ENCODE peak calls at places on chromosomes 3 and 15, in eight cellular contexts. Z, O, Y, M, W, B, K and A are unnamed samples.

GRCh38 chr3:72032435-72033118 is 247.6 kb upstream of the PROK2 start:
- DNase-seq in Y (no peak), K (peak; percentile 65), B (no peak), M (no peak), W (no peak), O (no peak), Z (no peak), A (no peak)

GRCh38 chr3:156518726-156519125 is 36.2 kb downstream of the SSR3 start:
- DNase-seq in K (no peak), Z (no peak), M (peak; percentile 80), O (no peak), Y (no peak), B (peak; percentile 19), W (no peak), A (peak; percentile 75)

GRCh38 chr3:170751083-170751893 is 118.7 kb downstream of the RPL22L1 start:
- DNase-seq in Z (peak; percentile 79), Y (no peak), M (peak; percentile 97), O (peak; percentile 72), K (no peak), B (peak; percentile 82), W (peak; percentile 88), A (peak; percentile 98)

GRCh38 chr3:182364723-182365650 is 428.3 kb upstream of the ATP11B start:
- DNase-seq in M (no peak), B (no peak), W (no peak), Z (no peak), K (peak; percentile 66), Y (no peak), O (no peak), A (no peak)

GRCh38 chr15:26974120-26974780 is 3.3 kb downstream of the GABRG3 start:
- DNase-seq in Y (no peak), Z (no peak), B (peak; percentile 9), O (no peak), K (no peak), W (no peak), M (peak; percentile 3), A (peak; percentile 19)

GRCh38 chr3:88882121-88882520 is 225.3 kb upstream of the EPHA3 start:
- DNase-seq in O (no peak), Y (no peak), K (no peak), M (no peak), B (no peak), Z (no peak), W (no peak), A (no peak)

GRCh38 chr15:33985287-33985686 is 17.0 kb downstream of the CHRM5 start:
- DNase-seq in K (no peak), B (peak; percentile 90), W (no peak), M (peak; percentile 64), Y (no peak), Z (no peak), O (no peak), A (peak; percentile 84)

GRCh38 chr15:55737373-55737772 is 5.6 kb downstream of the PRTG start:
- DNase-seq in Z (no peak), B (peak; percentile 5), Y (no peak), O (no peak), W (no peak), K (no peak), M (no peak), A (peak; percentile 55)

GRCh38 chr15:42879390-42879912 is 41.1 kb downstream of the TTBK2 start:
- DNase-seq in Z (no peak), Y (no peak), O (no peak), M (no peak), B (no peak), W (no peak), K (no peak), A (no peak)

GRCh38 chr3:53346514-53346913 is 829 bp downstream of the DCP1A start:
- DNase-seq in Y (no peak), O (no peak), Z (no peak), W (no peak), B (no peak), K (no peak), M (peak; percentile 38), A (no peak)

GRCh38 chr15:91974321-91974720 is 120.8 kb downstream of the SLCO3A1 start:
- DNase-seq in B (no peak), M (no peak), Z (no peak), K (no peak), Y (no peak), O (no peak), W (peak; percentile 42), A (no peak)

GRCh38 chr3:189632238-189632637 is 1.0 kb downstream of the TP63 start:
- DNase-seq in Y (no peak), W (no peak), K (no peak), M (no peak), O (no peak), Z (no peak), B (no peak), A (no peak)

GRCh38 chr3:32175607-32176197 is 62.8 kb upstream of the CMTM8 start:
- DNase-seq in K (no peak), B (peak; percentile 55), Y (no peak), W (no peak), M (peak; percentile 76), Z (no peak), O (no peak), A (peak; percentile 73)

GRCh38 chr3:124886168-124887051 is 755 bp downstream of the ITGB5 start:
- DNase-seq in Z (peak; percentile 72), M (peak; percentile 50), Y (no peak), O (peak; percentile 41), W (peak; percentile 82), B (peak; percentile 38), K (peak; percentile 49), A (peak; percentile 34)

GRCh38 chr3:66756468-66757036 is 241.6 kb upstream of the KBTBD8 start:
- DNase-seq in B (peak; percentile 40), M (no peak), Z (no peak), K (no peak), W (no peak), O (no peak), Y (no peak), A (no peak)
- H3K4me3 ChIP-seq in B (no peak overlapping the region), M (no peak overlapping the region), Z (no peak overlapping the region), K (no peak overlapping the region), W (no peak overlapping the region), O (no peak overlapping the region), Y (no peak overlapping the region), A (no peak overlapping the region)

GRCh38 chr3:133897547-133897946 is 1.9 kb upstream of the RAB6B start:
- DNase-seq in B (no peak), M (no peak), W (no peak), K (no peak), O (no peak), Z (no peak), Y (no peak), A (no peak)
- TF ChIP-seq CTCF in B (no peak), M (no peak), W (no peak), K (no peak), O (no peak), Z (no peak), Y (no peak), A (no peak)

GRCh38 chr15:63832620-63833245 is 1.0 kb downstream of the HERC1 start:
- DNase-seq in B (no peak), W (no peak), O (no peak), Z (no peak), M (peak; percentile 22), K (no peak), Y (no peak), A (no peak)

GRCh38 chr15:63836579-63836978 is 2.8 kb upstream of the HERC1 start:
- DNase-seq in M (no peak), B (no peak), Z (no peak), Y (no peak), O (no peak), W (no peak), K (no peak), A (peak; percentile 38)

GRCh38 chr15:63835211-63835568 is 1.4 kb upstream of the HERC1 start:
- DNase-seq in W (no peak), K (no peak), B (no peak), O (no peak), M (no peak), Y (no peak), Z (no peak), A (no peak)

GRCh38 chr15:63833246-63833696 is 477 bp downstream of the HERC1 start:
- DNase-seq in M (peak; percentile 17), W (peak; percentile 69), O (peak; percentile 39), B (peak; percentile 36), Z (peak; percentile 67), Y (peak; percentile 10), K (peak; percentile 50), A (no peak)

DNA sequence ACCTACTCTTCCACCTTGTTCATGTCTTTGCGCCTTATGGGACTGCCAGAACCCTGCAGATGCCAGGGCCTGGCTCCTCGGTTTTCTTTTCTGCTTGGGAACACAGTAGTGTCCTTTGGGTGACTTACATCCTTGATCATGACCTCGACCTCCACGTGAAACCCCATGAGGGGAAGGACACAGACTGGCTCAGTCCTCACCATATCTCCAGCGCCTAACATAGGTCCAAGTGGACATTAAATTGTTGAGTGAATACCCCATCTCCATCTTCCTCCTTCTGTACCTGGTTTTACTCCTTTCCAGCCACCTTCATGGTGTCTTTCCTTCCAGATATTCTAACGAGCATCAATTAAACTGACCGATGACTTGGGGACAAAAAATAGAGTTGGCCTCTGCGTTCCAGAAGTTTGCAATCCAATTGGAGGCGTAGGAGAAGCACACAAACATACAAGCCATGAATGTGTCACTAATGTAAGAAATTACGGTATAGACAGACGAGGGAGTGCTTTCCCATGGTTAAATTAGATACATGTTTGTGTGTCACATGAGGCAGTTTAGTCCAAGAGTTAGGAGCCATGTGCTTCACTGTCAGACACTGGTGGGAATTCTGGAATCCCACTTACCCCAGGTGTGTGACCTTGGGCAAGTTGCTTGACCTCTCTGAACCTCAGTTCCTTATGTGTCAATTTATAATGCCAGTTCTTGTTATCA is 907 bp upstream of the HERC1 start:
- DNase-seq in B (no peak), O (no peak), M (no peak), K (no peak), Y (no peak), Z (no peak), W (no peak), A (no peak)
- H3K4me3 ChIP-seq in B (peak overlapping the region; percentile 77), O (peak overlapping the region; percentile 59), M (peak overlapping the region; percentile 77), K (peak overlapping the region; percentile 93), Y (peak overlapping the region; percentile 93), Z (peak overlapping the region; percentile 89), W (peak overlapping the region; percentile 78), A (peak overlapping the region; percentile 86)

GRCh38 chr15:79339588-79340314 is 28.8 kb downstream of the TMED3 start:
- DNase-seq in K (no peak), Z (no peak), O (no peak), B (peak; percentile 60), W (no peak), M (peak; percentile 59), Y (no peak), A (peak; percentile 77)

GRCh38 chr15:79341361-79341760 is 30.4 kb downstream of the TMED3 start:
- DNase-seq in B (no peak), M (no peak), O (no peak), Y (no peak), W (no peak), Z (no peak), K (peak; percentile 65), A (no peak)

GRCh38 chr15:79337591-79337990 is 26.7 kb downstream of the TMED3 start:
- DNase-seq in K (no peak), Y (no peak), B (no peak), Z (no peak), O (no peak), W (no peak), M (no peak), A (no peak)

DNA sequence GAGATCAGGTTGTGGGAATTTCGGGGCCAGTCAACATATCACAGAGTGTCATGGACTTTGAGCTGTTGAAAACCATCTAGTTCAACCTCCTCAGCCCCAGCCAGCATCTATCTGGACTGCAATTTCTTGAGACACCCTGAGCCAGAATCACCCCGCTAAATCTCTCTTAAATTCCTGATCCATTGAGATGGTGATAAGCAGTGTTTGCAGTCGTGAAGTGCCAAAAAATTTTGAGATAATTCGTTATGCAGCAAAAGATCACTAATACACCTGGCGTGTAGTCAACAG is 29.3 kb downstream of the TMED3 start:
- DNase-seq in K (no peak), Z (no peak), M (no peak), W (no peak), O (no peak), Y (no peak), B (no peak), A (no peak)
- TF ChIP-seq CTCF in K (no peak), Z (no peak), M (no peak), W (no peak), O (no peak), Y (no peak), B (no peak), A (no peak)